ENCODE peak calls at places on chromosomes 13 and 19, in eight cellular contexts. G, R, U, A, D, P, J and H are unnamed samples.

GRCh38 chr13:26589754-26590153 is 32.3 kb downstream of the WASF3 start:
- DNase-seq in P (no peak), D (no peak), U (peak; percentile 22), A (no peak), R (no peak), J (no peak), G (no peak), H (no peak)

GRCh38 chr19:13707901-13708300 is 56.4 kb upstream of the MRI1 start:
- DNase-seq in U (no peak), D (no peak), A (no peak), G (peak; percentile 54), J (no peak), R (no peak), P (no peak), H (no peak)

GRCh38 chr13:46307554-46307953 is 79.5 kb downstream of the RUBCNL start:
- DNase-seq in D (no peak), G (no peak), P (no peak), R (no peak), A (no peak), J (no peak), U (peak; percentile 7), H (no peak)

GRCh38 chr19:13020002-13020414 is 24.7 kb downstream of the NFIX start:
- DNase-seq in D (no peak), U (peak; percentile 52), G (no peak), R (no peak), A (no peak), P (no peak), J (no peak), H (no peak)

GRCh38 chr13:82739881-82740280 is 1142.4 kb downstream of the SLITRK1 start:
- DNase-seq in P (no peak), U (peak; percentile 31), R (no peak), A (no peak), G (no peak), D (peak; percentile 14), J (no peak), H (no peak)

GRCh38 chr13:92823059-92823458 is 403.5 kb upstream of the GPC6 start:
- DNase-seq in J (no peak), R (no peak), U (no peak), D (no peak), G (no peak), P (no peak), A (no peak), H (no peak)

GRCh38 chr13:45439781-45440462 is 21.7 kb upstream of the SLC25A30 start:
- DNase-seq in D (no peak), R (no peak), U (no peak), J (no peak), P (no peak), G (no peak), A (no peak), H (no peak)

GRCh38 chr13:43787518-43787891 is 733 bp upstream of the ENOX1 start:
- DNase-seq in P (no peak), D (no peak), J (no peak), U (no peak), G (no peak), A (no peak), R (no peak), H (no peak)

GRCh38 chr13:27374650-27375049 is 49.8 kb upstream of the GTF3A start:
- DNase-seq in U (peak; percentile 90), D (no peak), R (peak; percentile 64), J (no peak), P (peak; percentile 52), G (peak; percentile 40), A (peak; percentile 77), H (peak; percentile 59)

GRCh38 chr13:98998831-98999634 is 21.2 kb upstream of the DOCK9 start:
- DNase-seq in R (no peak), P (no peak), U (peak; percentile 67), G (no peak), A (no peak), D (no peak), J (no peak), H (no peak)

GRCh38 chr19:31349160-31349881 is at the start of gene TSHZ3:
- DNase-seq in A (peak; percentile 72), G (peak; percentile 81), R (peak; percentile 76), D (peak; percentile 91), P (peak; percentile 64), U (peak; percentile 91), J (no peak), H (peak; percentile 58)

GRCh38 chr13:71459708-71460107 is 407.3 kb downstream of the DACH1 start:
- DNase-seq in P (no peak), D (no peak), A (no peak), G (no peak), U (no peak), R (no peak), J (no peak), H (no peak)

GRCh38 chr13:105972306-105972721 is 563.1 kb downstream of the EFNB2 start:
- DNase-seq in U (no peak), J (no peak), G (no peak), A (peak; percentile 35), P (no peak), R (no peak), D (no peak), H (no peak)

GRCh38 chr13:35712907-35713685 is 236.6 kb upstream of the MAB21L1 start:
- DNase-seq in P (peak; percentile 70), G (peak; percentile 91), R (no peak), D (no peak), A (no peak), J (no peak), U (peak; percentile 87), H (no peak)

GRCh38 chr19:49343127-49343526 is 7.9 kb downstream of the CD37 start:
- DNase-seq in G (no peak), R (no peak), A (peak; percentile 4), J (peak; percentile 14), P (no peak), U (no peak), D (peak; percentile 62), H (no peak)

GRCh38 chr13:44305845-44306244 is 67.8 kb upstream of the SERP2 start:
- DNase-seq in G (no peak), U (peak; percentile 52), R (no peak), J (no peak), A (no peak), D (no peak), P (no peak), H (no peak)

GRCh38 chr13:80083097-80083429 is 257.9 kb downstream of the SPRY2 start:
- DNase-seq in P (no peak), G (no peak), R (no peak), J (no peak), A (no peak), U (no peak), D (no peak), H (no peak)

GRCh38 chr19:48629599-48630288 is 7.4 kb downstream of the DBP start:
- DNase-seq in R (no peak), U (no peak), J (no peak), G (no peak), D (peak; percentile 82), P (no peak), A (peak; percentile 91), H (no peak)

GRCh38 chr13:28659611-28659970 is 661 bp downstream of the POMP start:
- DNase-seq in D (no peak), G (no peak), R (no peak), P (no peak), A (no peak), U (peak; percentile 71), J (no peak), H (no peak)

GRCh38 chr19:32824906-32825608 is 44.5 kb downstream of the SLC7A9 start:
- DNase-seq in G (no peak), U (no peak), A (no peak), J (no peak), D (no peak), R (no peak), P (no peak), H (no peak)

GRCh38 chr19:2320939-2321338 is 7.4 kb downstream of the LSM7 start:
- DNase-seq in R (no peak), G (no peak), P (no peak), D (no peak), U (no peak), A (no peak), J (no peak), H (no peak)

GRCh38 chr13:33931397-33931987 is 113.5 kb downstream of the RFC3 start:
- DNase-seq in G (no peak), R (no peak), A (no peak), P (peak; percentile 25), J (no peak), U (peak; percentile 57), D (no peak), H (no peak)

GRCh38 chr19:46109876-46110275 is 14.6 kb downstream of the IGFL3 start:
- DNase-seq in D (no peak), J (no peak), A (no peak), U (no peak), P (no peak), R (no peak), G (no peak), H (no peak)

GRCh38 chr13:69108486-69108885 is 999.1 kb upstream of the ATXN8OS start:
- DNase-seq in U (no peak), R (no peak), J (no peak), G (no peak), A (no peak), D (no peak), P (no peak), H (no peak)
- TF ChIP-seq CTCF in U (no peak), R (no peak), J (no peak), G (no peak), A (no peak), D (no peak), P (no peak), H (no peak)

GRCh38 chr19:47296036-47296435 is 13.6 kb upstream of the C5AR1 start:
- DNase-seq in P (no peak), D (peak; percentile 82), A (peak; percentile 77), U (peak; percentile 78), R (peak; percentile 76), G (peak; percentile 48), J (no peak), H (peak; percentile 83)
- TF ChIP-seq CTCF in P (peak; percentile 70), D (peak; percentile 91), A (peak; percentile 67), U (peak; percentile 71), R (peak; percentile 84), G (peak; percentile 73), J (no peak), H (peak; percentile 81)

DNA sequence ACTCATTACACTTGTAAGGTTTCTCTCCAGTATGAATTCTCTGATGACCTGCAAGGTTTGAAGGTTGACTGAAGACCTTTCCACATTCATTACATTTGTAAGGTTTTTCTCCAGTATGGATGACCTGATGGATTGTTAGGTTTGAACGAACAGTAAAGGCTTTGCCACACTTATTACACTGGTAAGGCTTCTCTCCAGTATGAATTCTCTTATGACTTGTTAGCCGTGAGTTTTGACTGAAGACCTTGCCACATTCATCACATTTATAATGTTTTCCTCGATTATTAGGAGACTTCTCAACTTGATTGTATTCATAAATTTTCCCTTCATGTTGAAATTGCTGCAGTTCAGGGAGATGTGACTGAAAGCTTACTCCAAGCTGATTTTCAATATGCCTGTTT is 6.8 kb upstream of the ZNF347 start:
- DNase-seq in R (no peak), U (no peak), J (no peak), P (no peak), G (no peak), D (no peak), A (no peak), H (no peak)
- TF ChIP-seq CTCF in R (no peak), U (no peak), J (no peak), P (no peak), G (no peak), D (no peak), A (no peak), H (no peak)

DNA sequence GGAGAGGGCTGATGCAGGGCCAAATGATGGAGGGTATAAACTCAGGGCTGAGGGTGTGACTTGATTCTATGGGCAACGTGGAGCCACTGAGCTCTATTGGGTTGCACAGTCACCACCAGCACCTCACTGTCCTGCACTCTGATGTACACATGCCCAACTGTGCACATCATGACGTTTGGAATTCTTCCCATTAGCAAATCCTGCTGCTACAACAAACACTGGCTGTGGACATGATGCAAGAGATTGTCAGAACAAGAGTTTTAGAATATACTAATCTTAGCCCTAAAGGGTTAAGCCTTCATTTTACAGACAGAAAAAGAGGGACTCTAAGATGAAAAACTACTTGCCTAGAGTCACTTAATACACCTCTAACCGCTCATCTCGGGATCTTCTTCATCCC is 2.4 kb upstream of the TTYH1 start:
- DNase-seq in J (no peak), P (no peak), U (no peak), R (no peak), G (no peak), A (no peak), D (no peak), H (no peak)
- TF ChIP-seq CTCF in J (no peak), P (no peak), U (no peak), R (no peak), G (no peak), A (no peak), D (no peak), H (no peak)